ENCODE peak calls at places on chromosomes 6 and 20, in nine cellular contexts. One of them, this sample, is unnamed.

GRCh38 chr6:45509426-45509825 is 131.7 kb upstream of the SUPT3H start:
- DNase-seq in NB4: no peak
- DNase-seq in psoas muscle: no peak
- DNase-seq in fibroblast of lung: no peak
- DNase-seq in pancreas: no peak
- DNase-seq in body of pancreas: no peak
- DNase-seq in AG10803: no peak
- DNase-seq in cardiac fibroblast: no peak
- DNase-seq in kidney epithelial cell: no peak
- DNase-seq in this sample: no peak

GRCh38 chr6:158464483-158464882 is 95.4 kb upstream of the TMEM181 start:
- DNase-seq in kidney epithelial cell: no peak
- DNase-seq in AG10803: no peak
- DNase-seq in pancreas: no peak
- DNase-seq in cardiac fibroblast: no peak
- DNase-seq in NB4: no peak
- DNase-seq in fibroblast of lung: no peak
- DNase-seq in psoas muscle: no peak
- DNase-seq in body of pancreas: no peak
- DNase-seq in this sample: no peak

GRCh38 chr6:54617730-54618129 is 228.8 kb upstream of the FAM83B start:
- DNase-seq in body of pancreas: no peak
- DNase-seq in pancreas: no peak
- DNase-seq in psoas muscle: no peak
- DNase-seq in fibroblast of lung: peak
- DNase-seq in cardiac fibroblast: peak
- DNase-seq in NB4: no peak
- DNase-seq in kidney epithelial cell: peak
- DNase-seq in AG10803: peak
- DNase-seq in this sample: no peak

GRCh38 chr6:41182069-41183034 is 18.6 kb downstream of the TREML2 start:
- DNase-seq in kidney epithelial cell: peak
- DNase-seq in psoas muscle: no peak
- DNase-seq in pancreas: no peak
- DNase-seq in fibroblast of lung: peak
- DNase-seq in cardiac fibroblast: peak
- DNase-seq in body of pancreas: peak
- DNase-seq in NB4: peak
- DNase-seq in AG10803: peak
- DNase-seq in this sample: peak

GRCh38 chr6:15744824-15745402 is 82.1 kb upstream of the DTNBP1 start:
- DNase-seq in pancreas: no peak
- DNase-seq in cardiac fibroblast: no peak
- DNase-seq in AG10803: no peak
- DNase-seq in fibroblast of lung: no peak
- DNase-seq in body of pancreas: no peak
- DNase-seq in NB4: peak
- DNase-seq in kidney epithelial cell: no peak
- DNase-seq in psoas muscle: no peak
- DNase-seq in this sample: peak

GRCh38 chr20:37344506-37345338 is 1.2 kb upstream of the SRC start:
- DNase-seq in pancreas: peak
- DNase-seq in cardiac fibroblast: no peak
- DNase-seq in fibroblast of lung: no peak
- DNase-seq in psoas muscle: no peak
- DNase-seq in body of pancreas: peak
- DNase-seq in NB4: no peak
- DNase-seq in kidney epithelial cell: peak
- DNase-seq in AG10803: no peak
- DNase-seq in this sample: no peak

GRCh38 chr6:8085053-8085511 is 17.3 kb downstream of the EEF1E1 start:
- DNase-seq in kidney epithelial cell: peak
- DNase-seq in cardiac fibroblast: peak
- DNase-seq in body of pancreas: peak
- DNase-seq in AG10803: peak
- DNase-seq in pancreas: no peak
- DNase-seq in psoas muscle: peak
- DNase-seq in NB4: peak
- DNase-seq in fibroblast of lung: peak
- DNase-seq in this sample: no peak

GRCh38 chr6:11076540-11076939 is 17.1 kb upstream of the SMIM13 start:
- DNase-seq in psoas muscle: no peak
- DNase-seq in NB4: no peak
- DNase-seq in fibroblast of lung: no peak
- DNase-seq in body of pancreas: no peak
- DNase-seq in kidney epithelial cell: no peak
- DNase-seq in AG10803: no peak
- DNase-seq in cardiac fibroblast: no peak
- DNase-seq in pancreas: no peak
- DNase-seq in this sample: no peak

GRCh38 chr20:36491901-36492617 is 49.3 kb upstream of the MYL9 start:
- DNase-seq in pancreas: no peak
- DNase-seq in NB4: peak
- DNase-seq in cardiac fibroblast: peak
- DNase-seq in body of pancreas: no peak
- DNase-seq in AG10803: no peak
- DNase-seq in kidney epithelial cell: no peak
- DNase-seq in psoas muscle: no peak
- DNase-seq in fibroblast of lung: peak
- DNase-seq in this sample: peak

GRCh38 chr6:129306826-129307225 is 403.2 kb downstream of the ARHGAP18 start:
- DNase-seq in cardiac fibroblast: no peak
- DNase-seq in psoas muscle: no peak
- DNase-seq in body of pancreas: no peak
- DNase-seq in NB4: no peak
- DNase-seq in kidney epithelial cell: no peak
- DNase-seq in AG10803: no peak
- DNase-seq in fibroblast of lung: no peak
- DNase-seq in pancreas: no peak
- DNase-seq in this sample: no peak

GRCh38 chr20:37426978-37427377 is 81.0 kb downstream of the SRC start:
- DNase-seq in kidney epithelial cell: no peak
- DNase-seq in psoas muscle: no peak
- DNase-seq in cardiac fibroblast: no peak
- DNase-seq in AG10803: no peak
- DNase-seq in pancreas: no peak
- DNase-seq in fibroblast of lung: no peak
- DNase-seq in NB4: no peak
- DNase-seq in body of pancreas: no peak
- DNase-seq in this sample: no peak

GRCh38 chr6:98653171-98653570 is 181.2 kb upstream of the POU3F2 start:
- DNase-seq in psoas muscle: no peak
- DNase-seq in pancreas: no peak
- DNase-seq in NB4: no peak
- DNase-seq in cardiac fibroblast: no peak
- DNase-seq in AG10803: no peak
- DNase-seq in kidney epithelial cell: no peak
- DNase-seq in body of pancreas: no peak
- DNase-seq in fibroblast of lung: peak
- DNase-seq in this sample: no peak

GRCh38 chr20:4925842-4926530 is 75.3 kb downstream of the SLC23A2 start:
- DNase-seq in body of pancreas: peak
- DNase-seq in NB4: no peak
- DNase-seq in cardiac fibroblast: peak
- DNase-seq in kidney epithelial cell: peak
- DNase-seq in pancreas: no peak
- DNase-seq in AG10803: peak
- DNase-seq in psoas muscle: peak
- DNase-seq in fibroblast of lung: peak
- DNase-seq in this sample: no peak

GRCh38 chr20:35011589-35012226 is 56.0 kb downstream of the MYH7B start:
- DNase-seq in cardiac fibroblast: no peak
- DNase-seq in psoas muscle: no peak
- DNase-seq in pancreas: no peak
- DNase-seq in body of pancreas: no peak
- DNase-seq in NB4: no peak
- DNase-seq in AG10803: no peak
- DNase-seq in fibroblast of lung: no peak
- DNase-seq in kidney epithelial cell: no peak
- DNase-seq in this sample: no peak

DNA sequence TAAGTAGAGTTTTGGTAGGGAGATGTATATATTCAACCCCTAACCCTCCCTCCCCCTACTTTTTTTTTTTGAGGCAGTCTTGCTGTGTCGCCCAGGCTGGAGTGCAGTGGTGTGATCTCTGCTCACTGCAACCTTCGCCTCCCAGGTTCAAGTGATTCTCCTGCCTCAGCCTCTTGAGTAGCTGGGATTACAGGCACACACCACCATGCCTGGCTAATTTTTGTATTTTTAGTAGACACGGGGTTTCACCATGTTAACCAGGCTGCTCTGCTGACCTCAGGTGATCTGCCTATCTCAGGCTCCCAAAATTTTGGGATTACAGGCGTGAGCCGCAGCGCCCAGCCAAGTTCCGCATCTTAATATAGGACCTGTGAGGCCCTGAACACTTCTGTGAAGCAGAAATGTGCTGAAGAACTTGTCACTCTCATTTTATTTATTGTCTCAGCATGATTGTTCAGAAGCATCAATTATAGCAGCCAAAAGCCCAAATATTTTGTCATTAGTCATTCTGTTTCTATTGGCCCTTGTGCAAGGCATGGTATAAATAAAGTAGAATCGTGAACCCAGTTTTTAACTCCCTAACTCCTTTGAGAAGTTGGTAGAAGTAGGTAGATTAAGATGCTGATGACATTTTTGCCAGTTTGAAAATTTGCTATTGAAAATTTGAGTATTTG is 19.4 kb downstream of the DSTN start:
- DNase-seq in pancreas: no peak
- DNase-seq in fibroblast of lung: no peak
- DNase-seq in AG10803: peak
- DNase-seq in NB4: no peak
- DNase-seq in kidney epithelial cell: no peak
- DNase-seq in body of pancreas: no peak
- DNase-seq in cardiac fibroblast: no peak
- DNase-seq in psoas muscle: no peak
- DNase-seq in this sample: no peak
- TF ChIP-seq CTCF in pancreas: no peak
- TF ChIP-seq CTCF in fibroblast of lung: no peak
- TF ChIP-seq CTCF in AG10803: no peak
- TF ChIP-seq CTCF in NB4: no peak
- TF ChIP-seq CTCF in kidney epithelial cell: no peak
- TF ChIP-seq CTCF in body of pancreas: no peak
- TF ChIP-seq CTCF in cardiac fibroblast: no peak
- TF ChIP-seq CTCF in psoas muscle: no peak
- TF ChIP-seq CTCF in this sample: no peak

DNA sequence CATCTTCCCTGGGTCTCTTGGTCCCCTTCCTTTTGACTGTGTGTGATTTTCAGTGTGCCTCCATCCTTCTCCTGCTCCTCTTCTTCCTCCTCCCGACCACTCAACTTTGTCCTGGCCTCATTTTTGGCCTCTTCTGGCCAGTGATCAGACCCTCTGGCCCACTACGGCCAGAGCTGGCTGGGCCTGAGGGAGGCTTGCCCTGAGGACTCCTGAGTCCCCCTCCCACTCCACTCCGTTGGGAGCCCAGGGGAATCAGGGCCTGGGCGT is 910 bp upstream of the DDR1 start:
- DNase-seq in fibroblast of lung: no peak
- DNase-seq in cardiac fibroblast: no peak
- DNase-seq in pancreas: no peak
- DNase-seq in body of pancreas: no peak
- DNase-seq in kidney epithelial cell: no peak
- DNase-seq in NB4: no peak
- DNase-seq in psoas muscle: no peak
- DNase-seq in AG10803: no peak
- DNase-seq in this sample: no peak
- H3K4me3 ChIP-seq in fibroblast of lung: no peak
- H3K4me3 ChIP-seq in cardiac fibroblast: no peak
- H3K4me3 ChIP-seq in pancreas: peak
- H3K4me3 ChIP-seq in body of pancreas: peak
- H3K4me3 ChIP-seq in kidney epithelial cell: peak
- H3K4me3 ChIP-seq in NB4: no peak
- H3K4me3 ChIP-seq in psoas muscle: peak
- H3K4me3 ChIP-seq in AG10803: no peak
- H3K4me3 ChIP-seq in this sample: peak

GRCh38 chr20:44172572-44172950 is 14.4 kb downstream of the JPH2 start:
- DNase-seq in cardiac fibroblast: no peak
- DNase-seq in pancreas: no peak
- DNase-seq in body of pancreas: no peak
- DNase-seq in kidney epithelial cell: no peak
- DNase-seq in NB4: no peak
- DNase-seq in psoas muscle: no peak
- DNase-seq in AG10803: no peak
- DNase-seq in fibroblast of lung: no peak
- DNase-seq in this sample: no peak
- TF ChIP-seq CTCF in cardiac fibroblast: no peak
- TF ChIP-seq CTCF in pancreas: no peak
- TF ChIP-seq CTCF in body of pancreas: no peak
- TF ChIP-seq CTCF in kidney epithelial cell: no peak
- TF ChIP-seq CTCF in NB4: no peak
- TF ChIP-seq CTCF in psoas muscle: no peak
- TF ChIP-seq CTCF in AG10803: no peak
- TF ChIP-seq CTCF in fibroblast of lung: no peak
- TF ChIP-seq CTCF in this sample: no peak

GRCh38 chr6:37516920-37517405 is 17.3 kb upstream of the CCDC167 start:
- DNase-seq in body of pancreas: no peak
- DNase-seq in pancreas: no peak
- DNase-seq in AG10803: no peak
- DNase-seq in psoas muscle: no peak
- DNase-seq in kidney epithelial cell: no peak
- DNase-seq in fibroblast of lung: no peak
- DNase-seq in NB4: no peak
- DNase-seq in cardiac fibroblast: no peak
- DNase-seq in this sample: peak

GRCh38 chr6:37516076-37516919 is 16.6 kb upstream of the CCDC167 start:
- DNase-seq in kidney epithelial cell: no peak
- DNase-seq in NB4: peak
- DNase-seq in body of pancreas: peak
- DNase-seq in pancreas: peak
- DNase-seq in AG10803: no peak
- DNase-seq in cardiac fibroblast: no peak
- DNase-seq in fibroblast of lung: no peak
- DNase-seq in psoas muscle: no peak
- DNase-seq in this sample: peak

GRCh38 chr6:37518116-37518515 is 18.4 kb upstream of the CCDC167 start:
- DNase-seq in psoas muscle: no peak
- DNase-seq in NB4: no peak
- DNase-seq in cardiac fibroblast: no peak
- DNase-seq in AG10803: no peak
- DNase-seq in fibroblast of lung: no peak
- DNase-seq in kidney epithelial cell: no peak
- DNase-seq in pancreas: no peak
- DNase-seq in body of pancreas: no peak
- DNase-seq in this sample: no peak

GRCh38 chr6:37515712-37516075 is 16.0 kb upstream of the CCDC167 start:
- DNase-seq in AG10803: no peak
- DNase-seq in cardiac fibroblast: no peak
- DNase-seq in fibroblast of lung: no peak
- DNase-seq in body of pancreas: no peak
- DNase-seq in NB4: no peak
- DNase-seq in psoas muscle: no peak
- DNase-seq in pancreas: no peak
- DNase-seq in kidney epithelial cell: no peak
- DNase-seq in this sample: no peak

DNA sequence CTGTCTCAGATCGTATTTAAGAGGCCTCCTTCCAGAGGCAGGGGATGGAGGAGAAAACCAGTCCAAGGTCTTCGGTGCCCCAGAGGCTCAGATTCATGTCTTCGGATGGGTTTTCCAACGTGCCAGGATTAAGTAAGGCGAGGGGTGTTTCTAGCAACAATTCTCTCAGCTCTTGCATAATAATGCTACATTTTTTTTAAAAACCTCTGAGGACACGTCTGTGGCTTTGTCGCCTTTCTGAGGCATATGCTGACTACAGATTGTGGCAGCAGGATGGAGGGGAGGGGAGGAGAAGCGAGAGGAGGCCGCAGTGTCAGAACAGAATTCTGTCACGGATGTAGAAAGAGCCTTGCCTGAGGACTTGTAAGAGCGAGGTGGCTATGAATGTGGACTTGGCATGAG is 17.7 kb upstream of the CCDC167 start:
- DNase-seq in kidney epithelial cell: no peak
- DNase-seq in fibroblast of lung: no peak
- DNase-seq in pancreas: no peak
- DNase-seq in NB4: peak
- DNase-seq in cardiac fibroblast: no peak
- DNase-seq in psoas muscle: no peak
- DNase-seq in AG10803: peak
- DNase-seq in body of pancreas: no peak
- DNase-seq in this sample: peak
- H3K4me3 ChIP-seq in kidney epithelial cell: no peak
- H3K4me3 ChIP-seq in fibroblast of lung: no peak
- H3K4me3 ChIP-seq in pancreas: no peak
- H3K4me3 ChIP-seq in NB4: no peak
- H3K4me3 ChIP-seq in cardiac fibroblast: no peak
- H3K4me3 ChIP-seq in psoas muscle: no peak
- H3K4me3 ChIP-seq in AG10803: no peak
- H3K4me3 ChIP-seq in body of pancreas: no peak
- H3K4me3 ChIP-seq in this sample: peak

This sample was measured in GM12865.